ENCODE peak calls at places on chromosomes 4 and X, in six cellular contexts. S, C, Z, H, D and B are unnamed samples.

GRCh38 chr4:137700072-137700471 is 167.8 kb upstream of the PCDH18 start:
- DNase-seq in D (no peak), H (peak; percentile 85), C (no peak), Z (no peak), S (no peak), B (peak; percentile 34)

GRCh38 chrX:151488677-151489076 is 74.8 kb upstream of the PASD1 start:
- DNase-seq in D (no peak), H (no peak), Z (no peak), C (no peak), S (peak; percentile 2), B (no peak)

GRCh38 chr4:123652501-123652900 is 255.9 kb downstream of the SPRY1 start:
- DNase-seq in D (no peak), S (no peak), Z (no peak), C (no peak), H (peak; percentile 66), B (no peak)

GRCh38 chr4:31580843-31581242 is 860.7 kb downstream of the PCDH7 start:
- DNase-seq in C (no peak), Z (no peak), S (no peak), D (no peak), H (no peak), B (no peak)

GRCh38 chrX:103413981-103414380 is 37.6 kb downstream of the BEX3 start:
- DNase-seq in Z (no peak), D (no peak), H (no peak), S (no peak), C (no peak), B (no peak)

GRCh38 chr4:74544655-74545361 is 99.9 kb downstream of the AREG start:
- DNase-seq in D (no peak), C (no peak), H (no peak), S (no peak), Z (no peak), B (no peak)

GRCh38 chrX:12210921-12211320 is 72.6 kb downstream of the FRMPD4 start:
- DNase-seq in D (no peak), H (peak; percentile 14), S (no peak), Z (no peak), C (peak; percentile 60), B (peak; percentile 21)

GRCh38 chrX:109928596-109929335 is 74.1 kb upstream of the TMEM164 start:
- DNase-seq in C (no peak), S (no peak), H (no peak), D (no peak), Z (no peak), B (no peak)

GRCh38 chrX:50747471-50747900 is 66.5 kb downstream of the SHROOM4 start:
- DNase-seq in Z (no peak), S (peak; percentile 21), C (peak; percentile 93), H (peak; percentile 10), D (no peak), B (no peak)

GRCh38 chrX:41779058-41779564 is 55.1 kb downstream of the GPR82 start:
- DNase-seq in D (no peak), H (peak; percentile 49), Z (no peak), S (peak; percentile 72), C (peak; percentile 44), B (peak; percentile 64)

GRCh38 chr4:7412586-7412975 is 22.1 kb downstream of the PSAPL1 start:
- DNase-seq in C (no peak), Z (peak; percentile 13), H (no peak), S (no peak), D (peak; percentile 29), B (no peak)

GRCh38 chrX:22147942-22148341 is 115.8 kb downstream of the PHEX start:
- DNase-seq in C (no peak), H (no peak), Z (no peak), D (no peak), S (no peak), B (no peak)

GRCh38 chrX:139201924-139202323 is 328.6 kb upstream of the F9 start:
- DNase-seq in Z (no peak), S (no peak), D (no peak), C (no peak), H (peak; percentile 2), B (no peak)

GRCh38 chrX:16368696-16369095 is 201.4 kb downstream of the MAGEB17 start:
- DNase-seq in D (no peak), H (no peak), Z (no peak), S (no peak), C (no peak), B (no peak)

GRCh38 chr4:141788169-141788915 is 152.0 kb downstream of the IL15 start:
- DNase-seq in S (no peak), D (no peak), Z (no peak), C (peak; percentile 56), H (peak; percentile 81), B (peak; percentile 26)

GRCh38 chr4:3462790-3463415 is at the start of gene DOK7:
- DNase-seq in S (peak; percentile 77), D (no peak), H (no peak), C (no peak), Z (peak; percentile 69), B (no peak)

GRCh38 chr4:101184668-101185067 is 162.7 kb downstream of the PPP3CA start:
- DNase-seq in S (no peak), D (peak; percentile 54), C (no peak), Z (no peak), H (no peak), B (no peak)
- TF ChIP-seq CTCF in S (no peak), D (no peak), C (no peak), Z (no peak), H (no peak), B (no peak)

DNA sequence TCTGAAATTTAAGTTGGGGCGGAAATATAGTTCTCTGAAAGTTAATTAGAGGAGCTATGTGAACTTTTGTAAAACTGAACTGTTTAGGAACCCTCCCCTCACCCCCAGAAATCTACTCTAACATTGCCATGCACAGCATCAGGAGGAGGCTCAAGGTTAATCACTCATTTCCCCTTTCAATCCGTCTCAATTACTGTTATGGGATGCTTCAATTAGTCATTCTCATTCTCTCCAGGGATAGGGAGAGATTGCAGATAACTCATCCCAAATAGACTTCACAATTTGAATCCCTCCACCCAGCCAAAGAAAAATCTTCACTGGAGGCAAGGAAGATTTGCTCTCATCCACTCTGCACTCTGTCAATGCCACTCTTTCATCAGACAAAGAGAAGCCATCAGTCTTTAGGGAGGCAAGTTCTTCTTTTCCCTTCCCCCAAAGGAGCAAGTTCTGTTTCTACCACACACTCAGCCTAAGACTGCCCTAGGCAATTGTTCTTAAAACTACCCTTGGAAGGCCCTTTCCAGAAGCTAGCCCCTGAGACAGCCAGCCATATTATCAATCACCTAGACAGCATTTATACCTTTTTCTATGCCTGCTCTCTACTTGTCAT is 140.4 kb downstream of the SLC10A7 start:
- DNase-seq in C (no peak), D (no peak), H (no peak), S (no peak), Z (no peak), B (peak; percentile 21)
- H3K4me3 ChIP-seq in C (no peak overlapping the region), D (no peak overlapping the region), H (no peak overlapping the region), S (no peak overlapping the region), Z (no peak overlapping the region), B (no peak overlapping the region)

GRCh38 chr4:116668190-116668589 is 417.2 kb downstream of the TRAM1L1 start:
- DNase-seq in C (no peak), Z (no peak), S (no peak), D (no peak), H (no peak), B (no peak)

GRCh38 chr4:116664198-116664597 is 421.2 kb downstream of the TRAM1L1 start:
- DNase-seq in H (no peak), D (no peak), C (no peak), Z (no peak), S (no peak), B (no peak)
- TF ChIP-seq CTCF in H (no peak), D (no peak), C (no peak), Z (no peak), S (no peak), B (no peak)

GRCh38 chr4:89078300-89078699 is 21.3 kb upstream of the FAM13A start:
- DNase-seq in D (no peak), Z (no peak), H (no peak), S (no peak), C (no peak), B (no peak)
- H3K4me3 ChIP-seq in D (no peak overlapping the region), Z (no peak overlapping the region), H (no peak overlapping the region), S (no peak overlapping the region), C (no peak overlapping the region), B (no peak overlapping the region)

GRCh38 chr4:126807132-126807531 is 825.6 kb upstream of the INTU start:
- DNase-seq in H (no peak), C (peak; percentile 33), S (peak; percentile 27), D (no peak), Z (no peak), B (peak; percentile 87)

GRCh38 chr4:126812076-126812475 is 820.7 kb upstream of the INTU start:
- DNase-seq in S (no peak), Z (no peak), C (no peak), D (no peak), H (no peak), B (no peak)
- TF ChIP-seq CTCF in S (no peak), Z (no peak), C (no peak), D (no peak), H (no peak), B (no peak)